ENCODE peak calls at places on chromosomes 16 and 17, in nine cellular contexts. K is CD8-positive, alpha-beta T cell; I is AG04450; R is astrocyte of the spinal cord; E is OCI-LY7; S is fibroblast of lung; D is cardiac fibroblast; C is AG09309; V is brain microvascular endothelial cell. H is an unnamed sample.
A peak's percentile ranks its signal among the peaks of the same experiment; 100 is the strongest.

GRCh38 chr17:57545836-57546305 is 199.2 kb downstream of the CCDC182 start:
- DNase-seq in S (no peak), D (no peak), C (no peak), R (no peak), K (no peak), I (no peak), V (no peak), E (no peak), H (no peak)

GRCh38 chr16:55478827-55479559 is at the start of gene MMP2:
- DNase-seq in K (no peak), V (peak; percentile 42), C (no peak), E (no peak), D (peak; percentile 87), R (peak; percentile 81), S (peak; percentile 87), I (no peak), H (peak; percentile 89)

GRCh38 chr16:13036600-13036999 is 135.2 kb downstream of the SHISA9 start:
- DNase-seq in S (peak; percentile 18), K (peak; percentile 5), D (peak; percentile 22), E (peak; percentile 62), C (no peak), I (no peak), V (peak; percentile 9), R (peak; percentile 47), H (peak; percentile 34)

GRCh38 chr16:3362931-3363330 is 7.2 kb downstream of the OR2C1 start:
- DNase-seq in D (no peak), S (no peak), I (no peak), C (no peak), K (no peak), E (no peak), R (no peak), V (no peak), H (no peak)

GRCh38 chr17:4853195-4853762 is 20.1 kb downstream of the MINK1 start:
- DNase-seq in R (no peak), C (no peak), S (no peak), I (no peak), K (no peak), D (no peak), E (no peak), V (no peak), H (no peak)

GRCh38 chr17:8720596-8720995 is 24.0 kb downstream of the CCDC42 start:
- DNase-seq in E (no peak), V (no peak), I (no peak), K (no peak), C (no peak), S (no peak), R (no peak), D (no peak), H (no peak)

GRCh38 chr17:67412057-67412456 is 35.0 kb downstream of the PITPNC1 start:
- DNase-seq in C (no peak), S (no peak), E (no peak), V (no peak), I (no peak), K (no peak), D (no peak), R (no peak), H (peak; percentile 35)

GRCh38 chr17:70366421-70366820 is 197.1 kb downstream of the KCNJ2 start:
- DNase-seq in D (no peak), I (no peak), V (no peak), R (no peak), S (no peak), E (no peak), C (no peak), K (no peak), H (no peak)

GRCh38 chr17:4536259-4536741 is 18.9 kb downstream of the MYBBP1A start:
- DNase-seq in K (no peak), I (no peak), E (no peak), S (no peak), C (no peak), R (no peak), V (no peak), D (peak; percentile 19), H (peak; percentile 18)

DNA sequence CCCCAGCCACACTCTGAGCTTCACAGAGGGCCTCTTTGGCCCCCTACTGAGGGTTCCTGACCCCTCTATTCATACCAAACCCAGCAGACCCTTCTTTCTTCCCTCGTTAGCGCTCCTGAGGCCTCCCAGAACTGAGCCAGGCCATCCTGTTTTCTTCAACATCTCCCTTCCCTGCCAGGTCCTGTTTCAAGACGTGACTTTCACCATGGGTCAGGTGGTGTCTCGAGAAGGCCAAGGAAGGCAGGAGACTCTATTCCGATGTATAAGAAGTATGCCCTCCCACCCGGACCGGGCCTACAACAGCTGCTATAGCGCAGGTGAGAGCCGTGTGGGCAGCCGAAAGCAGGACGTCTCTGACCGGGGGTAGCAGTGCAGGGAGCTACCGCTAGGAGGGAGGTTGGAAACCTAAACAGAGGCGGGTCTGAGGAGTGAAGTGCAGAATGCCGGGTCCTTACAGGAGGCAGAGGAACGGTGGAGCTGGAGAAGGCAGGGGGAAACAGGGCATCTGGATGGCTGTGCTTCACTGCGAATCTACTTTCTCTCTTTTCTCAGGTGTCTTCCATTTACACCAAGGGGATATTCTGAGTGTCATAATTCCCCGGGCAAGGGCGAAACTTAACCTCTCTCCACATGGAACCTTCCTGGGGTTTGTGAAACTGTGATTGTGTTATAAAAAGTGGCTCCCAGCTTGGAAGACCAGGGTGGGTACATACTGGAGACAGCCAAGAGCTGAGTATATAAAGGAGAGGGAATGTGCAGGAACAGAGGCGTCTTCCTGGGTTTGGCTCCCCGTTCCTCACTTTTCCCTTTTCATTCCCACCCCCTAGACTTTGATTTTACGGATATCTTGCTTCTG is 1.3 kb upstream of the SENP3 start:
- DNase-seq in S (peak; percentile 50), C (no peak), E (peak; percentile 81), K (peak; percentile 55), V (peak; percentile 49), R (peak; percentile 59), I (no peak), D (peak; percentile 68), H (peak; percentile 45)
- H3K4me3 ChIP-seq in S (no peak overlapping the region), C (peak overlapping the region; percentile 82), E (peak overlapping the region; percentile 94), K (peak overlapping the region; percentile 50), V (peak overlapping the region; percentile 83), R (peak overlapping the region; percentile 85), I (peak overlapping the region; percentile 82), D (peak overlapping the region; percentile 86), H (peak overlapping the region; percentile 84)

GRCh38 chr17:73643846-73644144 is 450 bp downstream of the SDK2 start:
- DNase-seq in K (no peak), R (no peak), V (no peak), D (no peak), C (no peak), E (no peak), S (no peak), I (no peak), H (no peak)

GRCh38 chr17:73643012-73643845 is 1.0 kb downstream of the SDK2 start:
- DNase-seq in I (no peak), K (peak; percentile 31), R (no peak), D (no peak), V (no peak), C (no peak), S (no peak), E (no peak), H (no peak)

GRCh38 chr17:73644145-73645049 is at the start of gene SDK2:
- DNase-seq in C (no peak), D (no peak), R (peak; percentile 7), K (peak; percentile 20), I (no peak), V (no peak), S (no peak), E (no peak), H (no peak)

GRCh38 chr17:73646409-73647305 is 2.4 kb upstream of the SDK2 start:
- DNase-seq in C (no peak), I (no peak), V (no peak), R (no peak), D (no peak), E (peak; percentile 69), K (peak; percentile 33), S (peak; percentile 18), H (no peak)

GRCh38 chr17:73645050-73645871 is 1.0 kb upstream of the SDK2 start:
- DNase-seq in D (peak; percentile 24), C (no peak), S (peak; percentile 26), K (peak; percentile 58), E (peak; percentile 50), V (no peak), I (no peak), R (peak; percentile 5), H (peak; percentile 16)
- TF ChIP-seq CTCF in D (no peak), C (no peak), S (no peak), K (peak; percentile 26), E (peak; percentile 57), V (no peak), I (no peak), R (no peak), H (no peak)

GRCh38 chr16:27374794-27375499 is 27.0 kb upstream of the IL21R start:
- DNase-seq in I (peak; percentile 55), D (peak; percentile 80), E (peak; percentile 68), S (peak; percentile 77), R (peak; percentile 83), V (peak; percentile 91), C (no peak), K (peak; percentile 56), H (peak; percentile 78)
- H3K4me3 ChIP-seq in I (no peak overlapping the region), D (no peak overlapping the region), E (peak overlapping the region; percentile 43), S (no peak overlapping the region), R (no peak overlapping the region), V (peak overlapping the region; percentile 7), C (no peak overlapping the region), K (no peak overlapping the region), H (no peak overlapping the region)

GRCh38 chr17:28334666-28335200 is 539 bp downstream of the IFT20 start:
- DNase-seq in V (no peak), D (no peak), E (peak; percentile 23), K (no peak), C (peak; percentile 21), I (no peak), R (no peak), S (no peak), H (peak; percentile 85)

GRCh38 chr17:28335959-28336871 is 654 bp downstream of the TNFAIP1 start:
- DNase-seq in I (peak; percentile 74), K (no peak), S (peak; percentile 71), V (peak; percentile 89), D (peak; percentile 93), C (peak; percentile 74), R (peak; percentile 91), E (no peak), H (peak; percentile 94)

GRCh38 chr17:28333083-28333746 is 2.1 kb downstream of the IFT20 start:
- DNase-seq in D (no peak), V (no peak), K (no peak), R (no peak), I (no peak), S (no peak), C (no peak), E (no peak), H (no peak)

GRCh38 chr17:28334176-28334575 is 1.1 kb downstream of the IFT20 start:
- DNase-seq in D (peak; percentile 52), S (no peak), R (no peak), K (no peak), I (no peak), C (no peak), V (no peak), E (no peak), H (peak; percentile 47)

DNA sequence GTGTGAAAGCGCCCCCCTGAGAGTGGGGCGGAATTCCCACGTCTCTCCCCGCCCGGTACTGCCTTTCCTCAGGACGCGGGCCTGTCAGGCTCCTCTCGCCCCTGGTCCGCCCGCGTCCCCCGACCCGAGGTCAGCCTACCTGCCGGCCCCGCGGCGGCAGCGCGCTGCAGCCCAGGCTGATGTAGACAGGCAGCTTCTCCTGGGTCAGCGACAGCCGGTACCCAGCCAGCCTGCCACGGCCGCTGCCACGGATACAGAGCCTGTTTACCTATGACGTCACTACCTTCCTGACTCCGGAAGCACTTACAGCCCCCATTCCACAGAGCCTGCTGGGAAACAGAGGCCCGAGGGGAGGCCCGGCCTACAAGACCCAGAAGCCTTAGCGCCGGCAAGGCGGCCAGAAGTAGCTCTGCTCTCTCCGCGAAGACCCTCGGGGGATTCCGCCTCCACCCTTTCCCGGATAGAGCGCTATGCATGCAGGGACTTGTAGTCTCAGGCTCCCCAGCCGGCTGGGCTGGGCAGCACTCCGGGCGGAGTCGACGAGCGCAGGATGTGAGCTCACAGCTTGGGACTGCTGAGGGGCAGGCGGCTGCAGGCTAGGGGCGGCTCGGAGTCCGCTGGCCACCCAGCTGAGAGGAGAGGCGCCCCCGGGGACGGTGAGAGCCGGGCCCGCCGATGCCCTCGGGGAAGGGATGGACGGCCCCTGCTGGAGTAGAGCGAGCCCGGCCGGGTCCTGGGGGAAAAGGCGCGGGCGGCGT is at the start of the genes IFT20 and TNFAIP1:
- DNase-seq in E (peak; percentile 99), D (peak; percentile 100), V (peak; percentile 100), I (peak; percentile 100), S (peak; percentile 100), K (peak; percentile 95), C (peak; percentile 100), R (peak; percentile 100), H (peak; percentile 100)
- TF ChIP-seq CTCF in E (no peak), D (no peak), V (no peak), I (no peak), S (no peak), K (no peak), C (no peak), R (no peak), H (no peak)

H was measured in fibroblast of villous mesenchyme.